ENCODE peak calls at places on chromosomes 3 and 15, in eight cellular contexts. Z is spleen; E is neural crest cell; X is AG09309; H is cardiac muscle cell; L is CD8-positive, alpha-beta T cell; K is neural progenitor cell; Q is breast epithelium. G is an unnamed sample.

GRCh38 chr3:2452249-2452648 is 353.6 kb downstream of the CNTN4 start:
- DNase-seq in Z (no peak), E (no peak), X (no peak), H (no peak), L (no peak), K (no peak), Q (no peak), G (no peak)

GRCh38 chr3:83890039-83890762 is 1068.6 kb upstream of the CADM2 start:
- DNase-seq in Z (no peak), E (no peak), X (no peak), H (no peak), L (no peak), K (no peak), Q (no peak), G (no peak)

GRCh38 chr3:184688251-184688851 is 23.5 kb downstream of the MAGEF1 start:
- DNase-seq in Z (no peak), E (no peak), X (peak; percentile 78), H (no peak), L (no peak), K (no peak), Q (no peak), G (peak; percentile 43)

GRCh38 chr15:87082576-87082975 is 1002.9 kb downstream of the AGBL1 start:
- DNase-seq in Z (no peak), E (no peak), X (no peak), H (no peak), L (no peak), K (no peak), Q (no peak), G (no peak)

GRCh38 chr15:64476550-64476949 is 16.2 kb downstream of the ZNF609 start:
- DNase-seq in Z (no peak), E (no peak), X (no peak), H (no peak), L (no peak), K (no peak), Q (no peak), G (no peak)

GRCh38 chr15:63347074-63347859 is 34.4 kb downstream of the CA12 start:
- DNase-seq in Z (no peak), E (no peak), X (no peak), H (no peak), L (no peak), K (no peak), Q (no peak), G (no peak)

GRCh38 chr3:80733522-80734176 is 965.9 kb upstream of the ROBO1 start:
- DNase-seq in Z (no peak), E (no peak), X (no peak), H (peak; percentile 1), L (no peak), K (no peak), Q (no peak), G (peak; percentile 16)

GRCh38 chr3:120425196-120425595 is 25.6 kb downstream of the FSTL1 start:
- DNase-seq in Z (no peak), E (no peak), X (no peak), H (no peak), L (no peak), K (no peak), Q (no peak), G (no peak)

GRCh38 chr3:46087871-46088270 is 60.6 kb upstream of the XCR1 start:
- DNase-seq in Z (no peak), E (no peak), X (no peak), H (no peak), L (no peak), K (no peak), Q (no peak), G (no peak)

GRCh38 chr3:52606373-52607085 is 70.1 kb downstream of the UQCC5 start:
- DNase-seq in Z (no peak), E (no peak), X (no peak), H (peak; percentile 3), L (no peak), K (no peak), Q (peak; percentile 85), G (peak; percentile 60)

GRCh38 chr3:123632161-123632655 is 47.4 kb upstream of the HACD2 start:
- DNase-seq in Z (no peak), E (no peak), X (no peak), H (peak; percentile 44), L (no peak), K (peak; percentile 22), Q (peak; percentile 85), G (peak; percentile 54)

GRCh38 chr15:64149424-64150235 is 1.9 kb upstream of the SNX22 start:
- DNase-seq in Z (no peak), E (no peak), X (no peak), H (no peak), L (no peak), K (no peak), Q (no peak), G (no peak)

GRCh38 chr3:5357089-5357488 is 169.6 kb downstream of the EDEM1 start:
- DNase-seq in Z (no peak), E (no peak), X (no peak), H (no peak), L (no peak), K (no peak), Q (no peak), G (no peak)

GRCh38 chr3:44862221-44862637 is 517 bp downstream of the TMEM42 start:
- DNase-seq in Z (no peak), E (no peak), X (no peak), H (no peak), L (no peak), K (no peak), Q (no peak), G (no peak)

GRCh38 chr3:48425281-48425812 is 4.5 kb downstream of the PLXNB1 start:
- DNase-seq in Z (no peak), E (no peak), X (no peak), H (peak; percentile 46), L (no peak), K (no peak), Q (no peak), G (peak; percentile 78)

GRCh38 chr3:182412066-182412465 is 381.2 kb upstream of the ATP11B start:
- DNase-seq in Z (no peak), E (no peak), X (no peak), H (no peak), L (no peak), K (no peak), Q (no peak), G (no peak)

GRCh38 chr3:182413061-182413460 is 380.2 kb upstream of the ATP11B start:
- DNase-seq in Z (no peak), E (no peak), X (no peak), H (no peak), L (no peak), K (no peak), Q (no peak), G (no peak)

GRCh38 chr3:182410051-182410450 is 383.3 kb upstream of the ATP11B start:
- DNase-seq in Z (no peak), E (no peak), X (no peak), H (no peak), L (no peak), K (no peak), Q (no peak), G (no peak)

GRCh38 chr3:182413682-182414081 is 379.6 kb upstream of the ATP11B start:
- DNase-seq in Z (no peak), E (no peak), X (no peak), H (no peak), L (no peak), K (no peak), Q (no peak), G (no peak)

GRCh38 chr3:182414586-182414985 is 378.7 kb upstream of the ATP11B start:
- DNase-seq in Z (no peak), E (no peak), X (no peak), H (no peak), L (no peak), K (no peak), Q (no peak), G (no peak)
- TF ChIP-seq CTCF in Z (no peak), E (no peak), X (no peak), H (no peak), L (no peak), K (no peak), Q (no peak), G (no peak)

DNA sequence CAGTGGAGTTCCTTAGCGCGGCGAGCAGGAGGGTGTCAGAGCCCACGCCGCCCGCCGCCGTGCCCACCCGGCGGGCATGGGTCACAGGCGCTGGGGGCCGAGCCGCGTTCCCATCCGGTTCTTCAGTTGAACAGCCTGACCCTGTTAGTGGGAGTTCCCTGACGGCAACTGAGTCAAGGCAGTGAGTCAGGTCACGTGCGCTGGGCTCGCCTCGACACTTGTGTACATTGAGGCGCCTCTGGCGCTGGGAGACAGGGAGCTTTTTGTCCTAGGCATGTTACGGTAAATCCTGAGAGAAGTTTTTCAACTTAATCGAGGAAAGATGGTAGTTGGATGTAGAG is 678 bp downstream of the RAB7A start:
- DNase-seq in Z (peak; percentile 87), E (peak; percentile 13), X (peak; percentile 18), H (peak; percentile 46), L (peak; percentile 24), K (peak; percentile 48), Q (peak; percentile 68), G (peak; percentile 51)
- TF ChIP-seq CTCF in Z (no peak), E (no peak), X (no peak), H (no peak), L (no peak), K (no peak), Q (no peak), G (no peak)

GRCh38 chr15:70501849-70502248 is 261.5 kb downstream of the UACA start:
- DNase-seq in Z (peak; percentile 41), E (no peak), X (no peak), H (no peak), L (no peak), K (no peak), Q (no peak), G (no peak)

GRCh38 chr15:70504305-70504951 is 258.9 kb downstream of the UACA start:
- DNase-seq in Z (peak; percentile 92), E (peak; percentile 30), X (no peak), H (no peak), L (no peak), K (no peak), Q (peak; percentile 53), G (no peak)

GRCh38 chr15:70503798-70504304 is 259.5 kb downstream of the UACA start:
- DNase-seq in Z (peak; percentile 78), E (no peak), X (no peak), H (no peak), L (no peak), K (no peak), Q (no peak), G (no peak)

GRCh38 chr15:70502576-70502975 is 260.8 kb downstream of the UACA start:
- DNase-seq in Z (peak; percentile 66), E (no peak), X (no peak), H (no peak), L (no peak), K (no peak), Q (no peak), G (no peak)

GRCh38 chr15:70503073-70503745 is 260.1 kb downstream of the UACA start:
- DNase-seq in Z (peak; percentile 74), E (no peak), X (no peak), H (no peak), L (no peak), K (no peak), Q (no peak), G (no peak)
- TF ChIP-seq CTCF in Z (no peak), E (no peak), X (no peak), H (no peak), L (no peak), K (no peak), Q (no peak), G (no peak)

DNA sequence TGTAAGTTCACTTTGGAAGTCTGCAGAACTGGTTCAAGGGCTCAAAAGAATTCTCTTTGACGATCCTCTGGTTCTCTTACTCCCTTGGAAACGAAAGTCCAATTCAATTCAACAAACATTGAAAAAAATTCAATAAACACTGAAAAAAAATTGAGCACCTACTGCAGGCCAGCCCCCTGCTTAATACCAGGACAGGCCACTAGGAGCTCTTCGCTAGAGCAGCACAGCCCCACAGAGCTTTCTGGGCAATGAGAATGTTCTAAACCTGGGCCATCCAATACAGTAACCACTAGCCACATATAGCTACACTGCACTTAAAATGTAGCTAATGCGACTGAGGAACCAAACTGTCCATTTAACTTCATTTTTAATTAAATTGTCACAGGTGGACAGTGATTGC is 50.4 kb upstream of the DCLK3 start:
- DNase-seq in Z (no peak), E (no peak), X (no peak), H (no peak), L (no peak), K (no peak), Q (no peak), G (no peak)
- TF ChIP-seq CTCF in Z (no peak), E (peak; percentile 52), X (peak; percentile 28), H (peak; percentile 32), L (no peak), K (peak; percentile 38), Q (no peak), G (peak; percentile 35)

G was measured in retinal pigment epithelial cell.